ENCODE peak calls at places on chromosomes 16 and 17, in eight cellular contexts. V is mucosa of descending colon, D is osteoblast, P is K562, C is fibroblast of lung, A is endothelial cell of umbilical vein, Z is ascending aorta, N is uterus. X is an unnamed sample.
A peak's percentile ranks its signal among the peaks of the same experiment; 100 is the strongest.

GRCh38 chr16:1053700-1054368 is 18.7 kb upstream of the SSTR5 start:
- DNase-seq in P (no peak), N (no peak), D (no peak), Z (no peak), V (no peak), A (no peak), C (no peak), X (no peak)

GRCh38 chr17:9959377-9959981 is 54.4 kb upstream of the RCVRN start:
- DNase-seq in P (peak; percentile 43), V (peak; percentile 37), D (peak; percentile 63), Z (no peak), A (no peak), N (peak; percentile 54), C (peak; percentile 69), X (no peak)

GRCh38 chr16:53678155-53678554 is 25.5 kb downstream of the RPGRIP1L start:
- DNase-seq in C (no peak), Z (no peak), P (no peak), N (no peak), A (no peak), D (no peak), V (no peak), X (no peak)

GRCh38 chr17:32659419-32659842 is 172.6 kb downstream of the CDK5R1 start:
- DNase-seq in V (peak; percentile 87), A (peak; percentile 84), C (peak; percentile 65), D (peak; percentile 75), Z (peak; percentile 85), P (peak; percentile 71), N (peak; percentile 54), X (no peak)

GRCh38 chr16:57192146-57192545 is 6.0 kb downstream of the RSPRY1 start:
- DNase-seq in A (no peak), C (peak; percentile 50), N (no peak), D (no peak), P (no peak), Z (no peak), V (no peak), X (no peak)

GRCh38 chr17:56976941-56977570 is 875 bp upstream of the SCPEP1 start:
- DNase-seq in Z (no peak), P (no peak), A (peak; percentile 15), N (no peak), D (no peak), C (no peak), V (no peak), X (no peak)

GRCh38 chr16:817001-817906 is 16.7 kb upstream of the GNG13 start:
- DNase-seq in V (no peak), A (no peak), Z (no peak), D (peak; percentile 68), P (no peak), C (no peak), N (no peak), X (no peak)

GRCh38 chr16:52825882-52826281 is 226.8 kb downstream of the CHD9NB start:
- DNase-seq in Z (no peak), V (no peak), N (no peak), P (no peak), C (peak; percentile 5), A (no peak), D (no peak), X (no peak)

GRCh38 chr16:72189865-72190371 is 18.0 kb upstream of the PMFBP1 start:
- DNase-seq in N (no peak), D (no peak), A (peak; percentile 32), P (no peak), C (peak; percentile 78), V (no peak), Z (no peak), X (no peak)

GRCh38 chr16:19749571-19750080 is 31.6 kb downstream of the IQCK start:
- DNase-seq in N (no peak), D (no peak), C (no peak), V (no peak), A (peak; percentile 26), P (no peak), Z (no peak), X (no peak)

GRCh38 chr17:48439875-48440505 is 10.0 kb upstream of the SKAP1 start:
- DNase-seq in N (no peak), C (peak; percentile 34), D (no peak), Z (no peak), P (peak; percentile 29), A (no peak), V (peak; percentile 46), X (peak; percentile 60)

GRCh38 chr17:48441862-48442261 is 11.8 kb upstream of the SKAP1 start:
- DNase-seq in D (no peak), V (no peak), N (no peak), C (no peak), A (no peak), Z (no peak), P (no peak), X (no peak)

GRCh38 chr17:48439473-48439872 is 9.5 kb upstream of the SKAP1 start:
- DNase-seq in D (no peak), Z (no peak), N (no peak), V (no peak), C (no peak), P (peak; percentile 25), A (no peak), X (no peak)

GRCh38 chr17:48441231-48441711 is 11.3 kb upstream of the SKAP1 start:
- DNase-seq in P (no peak), V (peak; percentile 22), Z (no peak), D (no peak), C (no peak), N (no peak), A (no peak), X (no peak)

GRCh38 chr17:48440660-48441059 is 10.6 kb upstream of the SKAP1 start:
- DNase-seq in C (no peak), P (no peak), N (no peak), D (no peak), A (no peak), Z (no peak), V (no peak), X (no peak)
- H3K4me1 ChIP-seq in C (no peaks in the 10 kb centered on the region), P (peaks cover 9% of the 10 kb centered on the region), N (no peaks in the 10 kb centered on the region), D (no peaks in the 10 kb centered on the region), A (peaks cover 5% of the 10 kb centered on the region), Z (no peaks in the 10 kb centered on the region), V (no peaks in the 10 kb centered on the region), X (no peaks in the 10 kb centered on the region)

DNA sequence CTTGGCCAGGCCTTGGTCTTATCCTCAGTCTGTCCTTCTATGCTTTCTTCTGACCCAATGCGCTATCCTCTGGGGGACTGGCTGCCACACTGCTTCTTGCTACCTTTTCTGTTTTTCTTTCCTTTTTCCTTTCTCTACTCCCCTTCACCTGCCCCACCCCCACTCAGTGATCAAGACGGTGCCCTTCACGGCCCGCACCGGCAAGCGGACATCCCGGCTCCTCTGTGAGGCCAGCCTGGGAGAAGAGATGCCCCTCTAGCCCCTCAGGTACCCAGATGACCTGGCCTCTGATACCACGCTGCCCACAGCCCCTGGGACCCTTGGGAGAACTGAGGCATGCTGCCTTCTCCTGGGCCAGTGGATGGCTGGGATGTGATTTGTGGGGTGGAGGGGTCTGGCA is 15.6 kb downstream of the SPATA32 start:
- DNase-seq in D (no peak), N (no peak), C (no peak), V (no peak), A (no peak), Z (no peak), P (no peak), X (no peak)
- TF ChIP-seq CTCF in D (no peak), N (no peak), C (no peak), V (no peak), A (no peak), Z (no peak), P (no peak), X (no peak)

GRCh38 chr17:76447931-76448652 is 4.9 kb downstream of the UBE2O start:
- DNase-seq in V (no peak), Z (no peak), P (no peak), N (no peak), D (no peak), A (no peak), C (no peak), X (no peak)

GRCh38 chr17:76446449-76447231 is 6.3 kb downstream of the UBE2O start:
- DNase-seq in Z (no peak), C (peak; percentile 79), D (peak; percentile 90), N (no peak), P (peak; percentile 54), V (no peak), A (peak; percentile 28), X (no peak)

GRCh38 chr17:76452102-76452645 is 778 bp downstream of the UBE2O start:
- DNase-seq in C (no peak), N (no peak), A (no peak), D (no peak), Z (no peak), P (no peak), V (peak; percentile 23), X (no peak)

GRCh38 chr17:76451480-76451879 is 1.5 kb downstream of the UBE2O start:
- DNase-seq in P (no peak), Z (no peak), V (no peak), C (no peak), N (no peak), D (no peak), A (no peak), X (no peak)

GRCh38 chr17:76449126-76449525 is 3.8 kb downstream of the UBE2O start:
- DNase-seq in P (no peak), V (no peak), C (no peak), A (no peak), D (peak; percentile 81), Z (no peak), N (no peak), X (no peak)
- H3K4me1 ChIP-seq in P (peaks cover 36% of the 10 kb centered on the region), V (peaks cover 12% of the 10 kb centered on the region), C (peaks cover 35% of the 10 kb centered on the region), A (peaks cover 39% of the 10 kb centered on the region), D (peaks cover 63% of the 10 kb centered on the region), Z (peaks cover 12% of the 10 kb centered on the region), N (no peaks in the 10 kb centered on the region), X (peaks cover 46% of the 10 kb centered on the region)

DNA sequence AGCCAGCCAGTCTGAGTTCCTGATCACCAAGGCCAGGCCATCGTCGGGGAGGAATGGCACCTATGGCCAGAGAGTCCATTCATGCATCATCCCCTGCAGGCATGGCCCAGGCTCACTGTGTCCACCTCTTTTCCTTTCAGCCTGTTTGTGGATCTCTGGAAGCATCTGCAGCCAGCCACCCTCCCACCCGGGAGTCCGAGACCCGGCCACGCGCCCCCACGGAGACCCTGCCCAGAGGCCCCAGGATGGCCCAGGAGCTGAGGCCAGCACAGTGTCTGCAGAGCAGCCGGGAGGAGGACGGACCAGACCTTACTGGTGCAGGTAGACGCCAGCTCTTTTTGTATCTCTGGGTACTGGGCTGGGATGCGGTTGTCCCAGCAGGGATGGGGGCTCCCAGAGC is 245.1 kb upstream of the CIBAR2 start:
- DNase-seq in V (no peak), C (no peak), A (no peak), P (no peak), N (no peak), D (no peak), Z (no peak), X (no peak)
- TF ChIP-seq CTCF in V (no peak), C (no peak), A (no peak), P (no peak), N (no peak), D (no peak), Z (no peak), X (no peak)

DNA sequence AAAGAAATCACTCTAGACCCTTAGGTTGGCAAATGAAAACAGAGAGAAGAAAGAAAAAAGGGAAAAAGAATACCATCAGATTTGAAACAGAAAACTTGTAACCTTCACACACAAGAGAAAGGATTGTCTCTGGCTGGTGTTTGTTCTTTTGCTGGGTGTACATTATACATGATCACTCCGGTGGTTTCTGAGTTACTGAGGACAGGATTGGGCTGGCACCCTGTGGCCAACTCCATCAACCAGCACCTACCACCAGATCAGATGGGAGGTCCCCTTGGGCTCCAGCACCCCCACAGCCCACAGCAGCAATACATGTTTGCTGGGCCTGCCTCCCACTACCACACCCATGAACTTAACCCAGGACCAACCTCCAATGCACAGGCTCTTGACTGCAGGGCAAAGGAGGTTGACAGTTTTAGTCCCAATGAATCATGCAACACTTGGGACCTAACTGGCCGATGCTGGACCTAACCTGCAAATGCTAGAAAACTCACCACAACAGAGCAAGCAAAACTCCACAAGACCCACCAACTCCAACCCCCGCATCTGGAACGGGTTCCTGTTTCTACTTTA is 308.3 kb downstream of the SOX9 start:
- DNase-seq in V (no peak), C (no peak), A (no peak), D (peak; percentile 48), Z (no peak), P (no peak), N (no peak), X (no peak)
- H3K4me1 ChIP-seq in V (peaks cover 49% of the 10 kb centered on the region), C (no peaks in the 10 kb centered on the region), A (no peaks in the 10 kb centered on the region), D (peaks cover 4% of the 10 kb centered on the region), Z (no peaks in the 10 kb centered on the region), P (no peaks in the 10 kb centered on the region), N (no peaks in the 10 kb centered on the region), X (no peaks in the 10 kb centered on the region)